ENCODE peak calls at places on chromosome 1, in eight cellular contexts. U, E, M, W, Q, N, L and P are unnamed samples.

GRCh38 chr1:85148524-85149250 is 52.1 kb downstream of the SYDE2 start:
- DNase-seq in U (no peak), E (no peak), M (peak; percentile 39), W (no peak), Q (no peak), N (no peak), L (no peak), P (peak; percentile 64)

GRCh38 chr1:23634840-23635642 is 56.6 kb upstream of the RPL11 start:
- DNase-seq in U (peak; percentile 33), E (peak; percentile 77), M (peak; percentile 81), W (peak; percentile 63), Q (peak; percentile 68), N (peak; percentile 78), L (peak; percentile 42), P (peak; percentile 12)

GRCh38 chr1:64038119-64038518 is 165.3 kb upstream of the UBE2U start:
- DNase-seq in U (no peak), E (no peak), M (peak; percentile 18), W (no peak), Q (no peak), N (no peak), L (no peak), P (no peak)

GRCh38 chr1:243623831-243624230 is 226.2 kb downstream of the AKT3 start:
- DNase-seq in U (no peak), E (no peak), M (peak; percentile 21), W (no peak), Q (no peak), N (no peak), L (no peak), P (no peak)

GRCh38 chr1:160125761-160126160 is 10.2 kb downstream of the ATP1A2 start:
- DNase-seq in U (no peak), E (no peak), M (peak; percentile 35), W (no peak), Q (no peak), N (no peak), L (no peak), P (no peak)

GRCh38 chr1:15703562-15703961 is 19.4 kb downstream of the PLEKHM2 start:
- DNase-seq in U (peak; percentile 49), E (no peak), M (peak; percentile 87), W (peak; percentile 50), Q (no peak), N (peak; percentile 89), L (peak; percentile 74), P (peak; percentile 66)

GRCh38 chr1:186188004-186188539 is 187.0 kb downstream of the TPR start:
- DNase-seq in U (no peak), E (peak; percentile 73), M (peak; percentile 93), W (peak; percentile 55), Q (no peak), N (no peak), L (no peak), P (no peak)

GRCh38 chr1:1213153-1213918 is 617 bp downstream of the TNFRSF4 start:
- DNase-seq in U (no peak), E (no peak), M (no peak), W (no peak), Q (no peak), N (no peak), L (peak; percentile 15), P (no peak)

GRCh38 chr1:175471039-175471800 is 272.2 kb downstream of the TNR start:
- DNase-seq in U (peak; percentile 33), E (peak; percentile 18), M (peak; percentile 4), W (no peak), Q (no peak), N (no peak), L (no peak), P (no peak)

GRCh38 chr1:198959032-198959431 is 320.2 kb downstream of the PTPRC start:
- DNase-seq in U (no peak), E (no peak), M (no peak), W (no peak), Q (no peak), N (no peak), L (no peak), P (no peak)

GRCh38 chr1:243734311-243734700 is 115.7 kb downstream of the AKT3 start:
- DNase-seq in U (no peak), E (no peak), M (no peak), W (no peak), Q (no peak), N (no peak), L (no peak), P (no peak)

GRCh38 chr1:172883844-172884243 is 166.9 kb downstream of the TNFSF18 start:
- DNase-seq in U (no peak), E (no peak), M (peak; percentile 52), W (no peak), Q (no peak), N (no peak), L (no peak), P (no peak)

GRCh38 chr1:224497714-224498573 is 63.3 kb upstream of the WDR26 start:
- DNase-seq in U (peak; percentile 38), E (peak; percentile 14), M (peak; percentile 89), W (no peak), Q (peak; percentile 49), N (no peak), L (no peak), P (peak; percentile 51)

GRCh38 chr1:62995173-62995572 is 211.2 kb downstream of the ATG4C start:
- DNase-seq in U (no peak), E (no peak), M (no peak), W (no peak), Q (no peak), N (no peak), L (no peak), P (no peak)

GRCh38 chr1:7552402-7552801 is 218.7 kb upstream of the VAMP3 start:
- DNase-seq in U (no peak), E (no peak), M (no peak), W (no peak), Q (no peak), N (no peak), L (no peak), P (no peak)

GRCh38 chr1:175072131-175072941 is 4.7 kb downstream of the TNN start:
- DNase-seq in U (no peak), E (no peak), M (peak; percentile 57), W (peak; percentile 71), Q (peak; percentile 9), N (no peak), L (peak; percentile 40), P (peak; percentile 47)

GRCh38 chr1:78274814-78275213 is 216.0 kb upstream of the PTGFR start:
- DNase-seq in U (no peak), E (no peak), M (peak; percentile 84), W (no peak), Q (no peak), N (no peak), L (no peak), P (peak; percentile 80)

GRCh38 chr1:159914252-159915018 is 10.9 kb downstream of the TAGLN2 start:
- DNase-seq in U (no peak), E (peak; percentile 74), M (no peak), W (no peak), Q (no peak), N (no peak), L (no peak), P (no peak)

GRCh38 chr1:201750934-201751333 is 78.0 kb upstream of the IPO9 start:
- DNase-seq in U (no peak), E (no peak), M (peak; percentile 69), W (no peak), Q (no peak), N (no peak), L (no peak), P (peak; percentile 70)

GRCh38 chr1:232084584-232085223 is 458.1 kb downstream of the DISC1 start:
- DNase-seq in U (no peak), E (no peak), M (peak; percentile 16), W (no peak), Q (peak; percentile 65), N (no peak), L (no peak), P (no peak)

GRCh38 chr1:206839857-206840256 is 25.6 kb upstream of the IL20 start:
- DNase-seq in U (no peak), E (peak; percentile 7), M (peak; percentile 46), W (peak; percentile 75), Q (no peak), N (no peak), L (no peak), P (peak; percentile 75)

GRCh38 chr1:31681421-31681820 is 22.4 kb downstream of the COL16A1 start:
- DNase-seq in U (no peak), E (no peak), M (no peak), W (no peak), Q (peak; percentile 37), N (no peak), L (no peak), P (no peak)
- TF ChIP-seq CTCF in U (no peak), E (no peak), M (no peak), W (no peak), Q (no peak), N (no peak), L (no peak), P (no peak)

DNA sequence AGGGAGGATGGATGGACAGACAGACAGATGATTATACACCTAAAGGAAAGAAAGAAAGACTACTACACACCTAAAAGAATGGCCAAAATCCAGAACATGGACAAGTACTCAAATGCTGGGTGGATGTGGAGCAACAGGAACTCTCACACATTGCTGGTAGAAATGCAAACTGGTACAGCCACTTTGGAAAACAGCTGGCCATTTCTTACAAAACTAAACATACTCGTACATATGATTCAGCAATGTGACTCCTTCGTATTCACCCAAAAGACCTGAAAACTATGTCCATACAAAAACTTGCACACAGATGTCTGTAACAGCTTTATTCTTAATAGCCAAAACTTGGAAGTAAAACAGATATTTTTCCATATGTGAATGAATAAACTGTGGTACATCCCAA is 51.3 kb downstream of the PRPF38A start:
- DNase-seq in U (no peak), E (no peak), M (no peak), W (no peak), Q (no peak), N (no peak), L (no peak), P (no peak)
- H3K4me3 ChIP-seq in U (no peak overlapping the region), E (no peak overlapping the region), M (no peak overlapping the region), W (no peak overlapping the region), Q (no peak overlapping the region), N (no peak overlapping the region), L (no peak overlapping the region), P (no peak overlapping the region)

DNA sequence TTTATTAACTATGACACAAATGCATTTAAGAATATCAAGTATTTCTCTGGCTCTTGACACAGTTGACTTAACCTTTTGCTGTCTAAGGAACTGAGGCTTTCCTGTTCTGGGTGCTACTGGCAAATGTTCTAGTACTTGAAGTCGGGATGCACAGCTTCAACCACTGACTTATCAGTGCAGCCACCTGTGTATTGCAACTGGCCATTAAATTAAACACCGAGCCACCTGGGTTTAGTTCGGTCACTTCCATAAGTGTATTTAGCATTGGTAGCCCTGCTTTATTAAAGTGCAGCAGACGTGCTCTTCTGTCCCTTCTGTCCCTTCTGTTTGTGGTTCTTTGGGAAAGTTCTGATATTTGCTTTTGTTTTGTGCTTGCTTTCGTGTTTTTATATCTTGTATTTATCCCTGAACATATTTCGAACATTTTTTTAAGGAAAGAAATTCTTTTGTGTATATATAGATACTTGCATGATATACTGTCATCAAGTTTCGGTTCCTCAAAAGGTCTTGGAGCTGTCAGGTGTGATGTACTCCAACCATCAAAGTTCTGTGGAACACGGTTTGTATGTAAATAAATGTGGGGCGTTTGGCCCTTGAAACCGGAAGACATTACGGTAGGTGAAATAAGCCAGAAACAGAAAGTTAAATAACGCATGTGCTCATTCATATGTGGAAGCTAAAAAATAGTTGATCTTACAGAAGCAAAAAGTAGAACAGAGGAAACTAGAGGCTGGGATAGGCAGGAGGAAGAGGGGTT is 297.9 kb upstream of the GREM2 start:
- DNase-seq in U (no peak), E (no peak), M (no peak), W (no peak), Q (no peak), N (no peak), L (no peak), P (no peak)
- TF ChIP-seq CTCF in U (no peak), E (no peak), M (no peak), W (no peak), Q (no peak), N (no peak), L (no peak), P (no peak)

GRCh38 chr1:158149175-158149574 is 31.5 kb upstream of the CD1D start:
- DNase-seq in U (no peak), E (no peak), M (no peak), W (no peak), Q (no peak), N (no peak), L (peak; percentile 33), P (no peak)
- H3K4me3 ChIP-seq in U (peak overlapping the region; percentile 19), E (peak overlapping the region; percentile 52), M (peak overlapping the region; percentile 33), W (peak overlapping the region; percentile 32), Q (peak overlapping the region; percentile 35), N (peak overlapping the region; percentile 38), L (peak overlapping the region; percentile 63), P (peak overlapping the region; percentile 49)